ENCODE peak calls at places on chromosome 12, in nine cellular contexts. F is T-helper 2 cell, O is cardiac fibroblast, T is NCI-H1105 treated with DMSO at 0.1 percent for 48 hours, B is LoVo, Z is kidney, V is NCI-H748 treated with DMSO at 0.1 percent for 48 hours, S is COR-L47, U is foreskin keratinocyte. Y is an unnamed sample.

GRCh38 chr12:127294651-127295205 is 972.2 kb upstream of the TMEM132C start:
- DNase-seq in V (no peak), O (no peak), Z (no peak), F (no peak), U (no peak), S (no peak), T (no peak), B (no peak), Y (no peak)

GRCh38 chr12:105047303-105047702 is 37.0 kb downstream of the ALDH1L2 start:
- DNase-seq in S (no peak), Z (no peak), O (no peak), T (no peak), U (no peak), V (no peak), B (no peak), F (no peak), Y (no peak)

GRCh38 chr12:114163766-114164165 is 197.6 kb upstream of the RBM19 start:
- DNase-seq in O (peak; percentile 42), U (peak; percentile 2), V (no peak), F (no peak), Z (no peak), B (peak; percentile 63), S (no peak), T (no peak), Y (no peak)

GRCh38 chr12:119415714-119416113 is 81.2 kb downstream of the CCDC60 start:
- DNase-seq in F (no peak), B (no peak), T (no peak), O (no peak), V (peak; percentile 89), S (no peak), Z (no peak), U (no peak), Y (no peak)

GRCh38 chr12:102933168-102933567 is 16.1 kb upstream of the PAH start:
- DNase-seq in B (no peak), F (no peak), V (no peak), O (no peak), T (no peak), U (no peak), S (no peak), Z (no peak), Y (no peak)

GRCh38 chr12:15227004-15227679 is 5.9 kb upstream of the RERG start:
- DNase-seq in Z (peak; percentile 59), O (peak; percentile 75), S (no peak), T (no peak), F (peak; percentile 31), U (no peak), B (peak; percentile 50), V (no peak), Y (peak; percentile 39)

GRCh38 chr12:63415357-63415756 is 252.9 kb downstream of the DPY19L2 start:
- DNase-seq in O (no peak), T (no peak), Z (no peak), F (no peak), U (no peak), B (no peak), S (no peak), V (no peak), Y (no peak)

GRCh38 chr12:1972856-1973317 is 31.4 kb downstream of the DCP1B start:
- DNase-seq in Z (no peak), B (no peak), U (no peak), O (peak; percentile 39), V (no peak), S (no peak), T (no peak), F (no peak), Y (no peak)

GRCh38 chr12:48925218-48925871 is at the start of gene FKBP11:
- DNase-seq in U (no peak), S (no peak), O (peak; percentile 66), B (peak; percentile 74), Z (peak; percentile 91), T (no peak), F (peak; percentile 81), V (no peak), Y (no peak)

Y was measured in SHP77.